ENCODE peak calls at places on chromosomes 16 and 17, in nine cellular contexts. One of them, this sample, is unnamed.

GRCh38 chr16:81444448-81445121 is at the start of gene CMIP:
- DNase-seq in fibroblast of mammary gland: peak
- DNase-seq in HCT116: peak
- DNase-seq in A549: peak
- DNase-seq in hepatocyte: peak
- DNase-seq in Calu3: peak
- DNase-seq in B cell: peak
- DNase-seq in activated CD8-positive, alpha-beta T cell treated with anti-CD3 and anti-CD28 coated beads for 36 hours: peak
- DNase-seq in psoas muscle: peak
- DNase-seq in this sample: peak

GRCh38 chr17:5282639-5283217 is 644 bp downstream of the RABEP1 start:
- DNase-seq in fibroblast of mammary gland: no peak
- DNase-seq in HCT116: no peak
- DNase-seq in A549: no peak
- DNase-seq in hepatocyte: no peak
- DNase-seq in Calu3: peak
- DNase-seq in B cell: no peak
- DNase-seq in activated CD8-positive, alpha-beta T cell treated with anti-CD3 and anti-CD28 coated beads for 36 hours: peak
- DNase-seq in psoas muscle: no peak
- DNase-seq in this sample: no peak

GRCh38 chr17:246851-247421 is 65.5 kb upstream of the DOC2B start:
- DNase-seq in fibroblast of mammary gland: no peak
- DNase-seq in HCT116: no peak
- DNase-seq in A549: no peak
- DNase-seq in hepatocyte: no peak
- DNase-seq in Calu3: no peak
- DNase-seq in B cell: no peak
- DNase-seq in activated CD8-positive, alpha-beta T cell treated with anti-CD3 and anti-CD28 coated beads for 36 hours: no peak
- DNase-seq in psoas muscle: peak
- DNase-seq in this sample: no peak

GRCh38 chr17:49469831-49470568 is 25.1 kb upstream of the NGFR start:
- DNase-seq in fibroblast of mammary gland: peak
- DNase-seq in HCT116: no peak
- DNase-seq in A549: no peak
- DNase-seq in hepatocyte: peak
- DNase-seq in Calu3: no peak
- DNase-seq in B cell: no peak
- DNase-seq in activated CD8-positive, alpha-beta T cell treated with anti-CD3 and anti-CD28 coated beads for 36 hours: peak
- DNase-seq in psoas muscle: peak
- DNase-seq in this sample: no peak

GRCh38 chr16:2912330-2913199 is 834 bp downstream of the FLYWCH1 start:
- DNase-seq in fibroblast of mammary gland: peak
- DNase-seq in HCT116: no peak
- DNase-seq in A549: peak
- DNase-seq in hepatocyte: peak
- DNase-seq in Calu3: peak
- DNase-seq in B cell: no peak
- DNase-seq in activated CD8-positive, alpha-beta T cell treated with anti-CD3 and anti-CD28 coated beads for 36 hours: peak
- DNase-seq in psoas muscle: peak
- DNase-seq in this sample: peak

GRCh38 chr16:10519297-10519696 is 61.1 kb downstream of the EMP2 start:
- DNase-seq in fibroblast of mammary gland: no peak
- DNase-seq in HCT116: no peak
- DNase-seq in A549: no peak
- DNase-seq in hepatocyte: no peak
- DNase-seq in Calu3: no peak
- DNase-seq in B cell: no peak
- DNase-seq in activated CD8-positive, alpha-beta T cell treated with anti-CD3 and anti-CD28 coated beads for 36 hours: no peak
- DNase-seq in psoas muscle: no peak
- DNase-seq in this sample: no peak

GRCh38 chr16:56679813-56680212 is 2.5 kb upstream of the MT1X start:
- DNase-seq in fibroblast of mammary gland: no peak
- DNase-seq in HCT116: peak
- DNase-seq in A549: no peak
- DNase-seq in hepatocyte: no peak
- DNase-seq in Calu3: peak
- DNase-seq in B cell: no peak
- DNase-seq in activated CD8-positive, alpha-beta T cell treated with anti-CD3 and anti-CD28 coated beads for 36 hours: peak
- DNase-seq in psoas muscle: peak
- DNase-seq in this sample: no peak

GRCh38 chr16:4850211-4850610 is 2.9 kb downstream of the UBN1 start:
- DNase-seq in fibroblast of mammary gland: peak
- DNase-seq in HCT116: no peak
- DNase-seq in A549: no peak
- DNase-seq in hepatocyte: no peak
- DNase-seq in Calu3: no peak
- DNase-seq in B cell: no peak
- DNase-seq in activated CD8-positive, alpha-beta T cell treated with anti-CD3 and anti-CD28 coated beads for 36 hours: no peak
- DNase-seq in psoas muscle: no peak
- DNase-seq in this sample: no peak

GRCh38 chr17:77749316-77749715 is 209.2 kb upstream of the TNRC6C start:
- DNase-seq in fibroblast of mammary gland: no peak
- DNase-seq in HCT116: no peak
- DNase-seq in A549: no peak
- DNase-seq in hepatocyte: no peak
- DNase-seq in Calu3: no peak
- DNase-seq in B cell: no peak
- DNase-seq in activated CD8-positive, alpha-beta T cell treated with anti-CD3 and anti-CD28 coated beads for 36 hours: no peak
- DNase-seq in psoas muscle: no peak
- DNase-seq in this sample: no peak

GRCh38 chr16:85857406-85857805 is 41.6 kb upstream of the IRF8 start:
- DNase-seq in fibroblast of mammary gland: no peak
- DNase-seq in HCT116: no peak
- DNase-seq in A549: no peak
- DNase-seq in hepatocyte: no peak
- DNase-seq in Calu3: no peak
- DNase-seq in B cell: no peak
- DNase-seq in activated CD8-positive, alpha-beta T cell treated with anti-CD3 and anti-CD28 coated beads for 36 hours: no peak
- DNase-seq in psoas muscle: no peak
- DNase-seq in this sample: no peak

GRCh38 chr17:74493381-74493833 is 27.0 kb downstream of the CD300A start:
- DNase-seq in fibroblast of mammary gland: peak
- DNase-seq in HCT116: peak
- DNase-seq in A549: peak
- DNase-seq in hepatocyte: peak
- DNase-seq in Calu3: peak
- DNase-seq in B cell: peak
- DNase-seq in activated CD8-positive, alpha-beta T cell treated with anti-CD3 and anti-CD28 coated beads for 36 hours: peak
- DNase-seq in psoas muscle: peak
- DNase-seq in this sample: peak

GRCh38 chr16:5895137-5895536 is 797.5 kb upstream of the EEF2KMT start:
- DNase-seq in fibroblast of mammary gland: no peak
- DNase-seq in HCT116: no peak
- DNase-seq in A549: no peak
- DNase-seq in hepatocyte: no peak
- DNase-seq in Calu3: no peak
- DNase-seq in B cell: no peak
- DNase-seq in activated CD8-positive, alpha-beta T cell treated with anti-CD3 and anti-CD28 coated beads for 36 hours: no peak
- DNase-seq in psoas muscle: no peak
- DNase-seq in this sample: no peak

GRCh38 chr17:36027776-36028175 is 10.0 kb upstream of the CCL23 start:
- DNase-seq in fibroblast of mammary gland: no peak
- DNase-seq in HCT116: no peak
- DNase-seq in A549: no peak
- DNase-seq in hepatocyte: no peak
- DNase-seq in Calu3: no peak
- DNase-seq in B cell: no peak
- DNase-seq in activated CD8-positive, alpha-beta T cell treated with anti-CD3 and anti-CD28 coated beads for 36 hours: no peak
- DNase-seq in psoas muscle: no peak
- DNase-seq in this sample: no peak

GRCh38 chr17:78737332-78737731 is 44.7 kb downstream of the CYTH1 start:
- DNase-seq in fibroblast of mammary gland: peak
- DNase-seq in HCT116: no peak
- DNase-seq in A549: no peak
- DNase-seq in hepatocyte: peak
- DNase-seq in Calu3: no peak
- DNase-seq in B cell: no peak
- DNase-seq in activated CD8-positive, alpha-beta T cell treated with anti-CD3 and anti-CD28 coated beads for 36 hours: no peak
- DNase-seq in psoas muscle: no peak
- DNase-seq in this sample: no peak

GRCh38 chr17:29911641-29912177 is 18.3 kb downstream of the SSH2 start:
- DNase-seq in fibroblast of mammary gland: no peak
- DNase-seq in HCT116: no peak
- DNase-seq in A549: no peak
- DNase-seq in hepatocyte: no peak
- DNase-seq in Calu3: no peak
- DNase-seq in B cell: no peak
- DNase-seq in activated CD8-positive, alpha-beta T cell treated with anti-CD3 and anti-CD28 coated beads for 36 hours: no peak
- DNase-seq in psoas muscle: no peak
- DNase-seq in this sample: no peak

DNA sequence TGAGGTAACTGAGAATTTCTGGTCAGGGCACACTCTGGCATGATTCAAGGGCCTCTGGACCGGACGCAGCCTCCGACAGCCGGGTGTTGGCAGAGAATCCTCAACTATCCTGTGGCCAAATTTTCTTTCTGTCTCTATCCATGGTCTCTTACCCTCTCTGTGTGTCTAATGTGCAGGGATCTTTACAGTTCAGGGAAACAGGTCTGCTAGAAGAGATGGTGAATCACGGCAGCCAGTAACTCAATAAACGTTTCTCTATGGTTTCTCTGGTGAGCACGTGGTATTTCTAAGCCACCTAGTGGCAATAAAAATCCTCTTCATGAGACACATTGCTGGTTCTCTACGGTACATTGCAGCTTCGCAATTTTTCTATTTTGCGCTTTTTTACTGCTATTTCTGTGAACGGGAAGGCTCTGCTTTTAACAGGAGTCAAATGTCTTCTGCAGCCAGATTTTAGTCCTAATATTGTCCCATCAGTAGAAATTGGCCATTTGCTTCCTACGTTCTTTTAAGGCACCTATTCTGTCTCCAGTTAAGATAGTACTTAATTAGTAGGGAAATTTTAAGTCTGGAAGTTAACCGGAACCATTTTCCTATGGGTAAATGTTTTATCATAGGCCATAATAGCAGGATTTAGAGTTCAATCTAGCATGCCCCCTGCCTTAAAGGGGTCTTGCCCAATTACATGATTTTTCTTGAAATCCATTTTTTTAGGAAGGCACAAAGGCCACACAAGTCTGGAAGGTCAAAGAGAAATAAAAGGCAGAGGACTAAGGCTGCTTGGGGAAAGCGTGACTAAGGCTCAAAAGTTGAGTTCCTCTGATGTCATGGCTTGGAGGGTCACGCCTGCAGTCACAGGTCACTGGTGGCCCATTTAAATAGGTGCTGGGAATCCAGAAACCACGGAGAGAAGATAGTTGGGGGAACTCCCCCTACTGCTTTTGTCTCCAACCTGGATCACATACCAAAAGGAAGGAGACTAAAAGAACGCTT is 31.5 kb downstream of the QPRT start:
- DNase-seq in fibroblast of mammary gland: peak
- DNase-seq in HCT116: peak
- DNase-seq in A549: peak
- DNase-seq in hepatocyte: peak
- DNase-seq in Calu3: peak
- DNase-seq in B cell: peak
- DNase-seq in activated CD8-positive, alpha-beta T cell treated with anti-CD3 and anti-CD28 coated beads for 36 hours: peak
- DNase-seq in psoas muscle: no peak
- DNase-seq in this sample: no peak
- TF ChIP-seq CTCF in fibroblast of mammary gland: peak
- TF ChIP-seq CTCF in HCT116: peak
- TF ChIP-seq CTCF in A549: peak
- TF ChIP-seq CTCF in hepatocyte: peak
- TF ChIP-seq CTCF in Calu3: peak
- TF ChIP-seq CTCF in B cell: peak
- TF ChIP-seq CTCF in activated CD8-positive, alpha-beta T cell treated with anti-CD3 and anti-CD28 coated beads for 36 hours: peak
- TF ChIP-seq CTCF in psoas muscle: peak
- TF ChIP-seq CTCF in this sample: peak

DNA sequence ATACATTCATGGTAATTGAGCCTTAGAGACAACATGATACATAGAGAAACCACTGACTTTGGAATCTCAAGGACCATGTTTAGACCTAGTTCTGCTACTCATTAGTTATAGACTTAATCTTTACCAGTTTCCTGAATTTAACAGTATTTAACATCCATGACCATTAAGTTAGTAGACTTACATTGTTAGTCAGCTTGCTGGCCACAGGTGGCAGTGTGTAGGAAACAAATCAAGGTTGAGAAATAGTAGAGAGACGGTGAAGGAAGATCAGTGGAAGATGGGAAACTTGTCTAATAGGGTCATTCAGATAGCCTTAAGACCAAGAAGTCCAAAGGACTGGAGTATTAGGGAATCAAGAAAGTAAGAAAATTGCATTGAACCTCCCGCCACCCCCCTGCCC is 31.0 kb downstream of the OMG start:
- DNase-seq in fibroblast of mammary gland: no peak
- DNase-seq in HCT116: no peak
- DNase-seq in A549: no peak
- DNase-seq in hepatocyte: no peak
- DNase-seq in Calu3: no peak
- DNase-seq in B cell: peak
- DNase-seq in activated CD8-positive, alpha-beta T cell treated with anti-CD3 and anti-CD28 coated beads for 36 hours: no peak
- DNase-seq in psoas muscle: no peak
- DNase-seq in this sample: no peak
- TF ChIP-seq CTCF in fibroblast of mammary gland: peak
- TF ChIP-seq CTCF in HCT116: peak
- TF ChIP-seq CTCF in A549: peak
- TF ChIP-seq CTCF in hepatocyte: peak
- TF ChIP-seq CTCF in Calu3: no peak
- TF ChIP-seq CTCF in B cell: peak
- TF ChIP-seq CTCF in activated CD8-positive, alpha-beta T cell treated with anti-CD3 and anti-CD28 coated beads for 36 hours: no peak
- TF ChIP-seq CTCF in psoas muscle: no peak
- TF ChIP-seq CTCF in this sample: no peak

DNA sequence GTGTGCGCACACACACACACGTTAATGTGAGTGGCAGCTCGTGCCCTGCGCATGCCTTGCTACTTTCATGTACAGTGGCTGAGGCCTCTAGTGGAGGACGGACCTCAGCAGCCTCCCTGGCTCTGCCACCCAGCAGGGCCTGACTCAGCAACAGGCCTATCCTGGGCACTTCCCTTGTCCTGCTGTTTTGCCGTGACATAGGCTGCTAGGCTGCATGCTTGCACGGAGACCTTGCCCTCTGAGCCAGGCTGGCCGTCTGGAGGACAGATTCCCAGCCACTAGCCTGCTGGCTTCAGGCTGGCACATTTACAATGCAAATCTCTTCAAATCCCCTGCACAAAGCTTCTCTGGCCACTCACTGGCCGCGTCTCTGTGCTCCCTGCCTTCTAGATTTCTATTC is 9.5 kb downstream of the RNF213 start:
- DNase-seq in fibroblast of mammary gland: no peak
- DNase-seq in HCT116: no peak
- DNase-seq in A549: no peak
- DNase-seq in hepatocyte: no peak
- DNase-seq in Calu3: no peak
- DNase-seq in B cell: no peak
- DNase-seq in activated CD8-positive, alpha-beta T cell treated with anti-CD3 and anti-CD28 coated beads for 36 hours: no peak
- DNase-seq in psoas muscle: no peak
- DNase-seq in this sample: no peak
- TF ChIP-seq CTCF in fibroblast of mammary gland: no peak
- TF ChIP-seq CTCF in HCT116: no peak
- TF ChIP-seq CTCF in A549: no peak
- TF ChIP-seq CTCF in hepatocyte: no peak
- TF ChIP-seq CTCF in Calu3: no peak
- TF ChIP-seq CTCF in B cell: no peak
- TF ChIP-seq CTCF in activated CD8-positive, alpha-beta T cell treated with anti-CD3 and anti-CD28 coated beads for 36 hours: no peak
- TF ChIP-seq CTCF in psoas muscle: no peak
- TF ChIP-seq CTCF in this sample: no peak

DNA sequence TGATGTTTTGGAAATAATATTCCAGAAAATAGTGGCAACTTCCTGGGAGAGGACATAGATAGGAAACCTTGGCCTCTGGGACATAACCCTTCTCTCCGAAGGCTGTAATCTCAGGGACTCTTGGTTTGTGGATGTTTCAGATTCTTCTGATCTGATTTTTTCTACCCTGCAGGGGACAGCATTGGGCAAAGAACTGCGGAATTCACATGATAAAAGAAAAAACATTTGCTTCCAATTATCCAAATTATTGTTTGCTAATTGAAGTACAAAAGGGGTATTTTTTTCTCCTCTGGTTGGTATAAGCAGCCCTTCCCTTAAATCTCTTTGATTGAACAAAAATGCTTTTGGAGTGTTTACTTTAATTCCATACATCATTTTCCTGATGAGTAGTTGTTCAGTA is 251.7 kb upstream of the IRX3 start:
- DNase-seq in fibroblast of mammary gland: peak
- DNase-seq in HCT116: no peak
- DNase-seq in A549: no peak
- DNase-seq in hepatocyte: no peak
- DNase-seq in Calu3: no peak
- DNase-seq in B cell: no peak
- DNase-seq in activated CD8-positive, alpha-beta T cell treated with anti-CD3 and anti-CD28 coated beads for 36 hours: no peak
- DNase-seq in psoas muscle: no peak
- DNase-seq in this sample: no peak
- TF ChIP-seq CTCF in fibroblast of mammary gland: peak
- TF ChIP-seq CTCF in HCT116: no peak
- TF ChIP-seq CTCF in A549: no peak
- TF ChIP-seq CTCF in hepatocyte: peak
- TF ChIP-seq CTCF in Calu3: no peak
- TF ChIP-seq CTCF in B cell: no peak
- TF ChIP-seq CTCF in activated CD8-positive, alpha-beta T cell treated with anti-CD3 and anti-CD28 coated beads for 36 hours: no peak
- TF ChIP-seq CTCF in psoas muscle: no peak
- TF ChIP-seq CTCF in this sample: no peak